ENCODE peak calls at places on chromosomes 2 and 18, in eight cellular contexts. N, S, Y, W, L, G, A and U are unnamed samples.

GRCh38 chr18:44682871-44683221 is 2.2 kb downstream of the SETBP1 start:
- DNase-seq in W (no peak), A (no peak), N (no peak), L (peak; percentile 2), S (no peak), Y (no peak), G (no peak), U (no peak)

GRCh38 chr2:48849770-48850169 is 94.2 kb upstream of the LHCGR start:
- DNase-seq in Y (no peak), W (no peak), A (no peak), L (no peak), G (no peak), S (no peak), N (no peak), U (no peak)

GRCh38 chr18:61992923-61993322 is 100.1 kb upstream of the RNF152 start:
- DNase-seq in Y (no peak), G (peak; percentile 38), W (no peak), N (no peak), L (no peak), A (no peak), S (no peak), U (no peak)

GRCh38 chr18:46211816-46212215 is 107.6 kb downstream of the HAUS1 start:
- DNase-seq in W (no peak), Y (no peak), A (no peak), S (no peak), N (peak; percentile 20), G (no peak), L (no peak), U (peak; percentile 45)

GRCh38 chr2:117794668-117795067 is 19.8 kb upstream of the DDX18 start:
- DNase-seq in L (no peak), A (no peak), S (no peak), W (no peak), G (no peak), N (no peak), Y (no peak), U (no peak)

GRCh38 chr2:215693269-215693998 is 257.6 kb upstream of the FN1 start:
- DNase-seq in A (no peak), N (no peak), W (no peak), Y (no peak), G (peak; percentile 42), L (no peak), S (no peak), U (no peak)

GRCh38 chr2:70935468-70936164 is at the start of gene ATP6V1B1:
- DNase-seq in G (no peak), N (no peak), Y (no peak), L (peak; percentile 12), S (no peak), A (no peak), W (no peak), U (no peak)

GRCh38 chr2:67515538-67515937 is 118.4 kb downstream of the ETAA1 start:
- DNase-seq in L (no peak), G (no peak), N (no peak), W (no peak), Y (no peak), S (no peak), A (no peak), U (no peak)

GRCh38 chr2:223203971-223204370 is 152.0 kb downstream of the KCNE4 start:
- DNase-seq in S (no peak), G (peak; percentile 85), A (no peak), N (no peak), Y (no peak), L (no peak), W (no peak), U (no peak)

GRCh38 chr2:85763132-85763531 is 9.3 kb downstream of the ATOH8 start:
- DNase-seq in Y (no peak), L (no peak), A (no peak), S (no peak), G (no peak), W (no peak), N (no peak), U (no peak)

GRCh38 chr2:41720702-41721344 is 327.0 kb upstream of the PKDCC start:
- DNase-seq in S (no peak), W (no peak), N (no peak), G (no peak), Y (no peak), L (no peak), A (no peak), U (no peak)

GRCh38 chr2:220174826-220175225 is 547.4 kb downstream of the SLC4A3 start:
- DNase-seq in N (no peak), S (no peak), A (no peak), L (no peak), W (no peak), Y (no peak), G (no peak), U (no peak)

GRCh38 chr18:34976899-34977786 is 64.1 kb upstream of the MAPRE2 start:
- DNase-seq in W (peak; percentile 93), A (peak; percentile 40), Y (peak; percentile 22), S (no peak), N (peak; percentile 72), L (peak; percentile 73), G (no peak), U (peak; percentile 58)

GRCh38 chr2:230326453-230327417 is at the start of gene SP140L:
- DNase-seq in N (peak; percentile 77), S (peak; percentile 42), Y (peak; percentile 64), W (peak; percentile 90), L (no peak), G (peak; percentile 66), A (no peak), U (peak; percentile 79)

GRCh38 chr2:212708346-212708745 is 169.7 kb upstream of the ERBB4 start:
- DNase-seq in Y (no peak), G (peak; percentile 52), W (no peak), N (no peak), L (no peak), A (no peak), S (no peak), U (no peak)

GRCh38 chr2:240995041-240995960 is 3.1 kb upstream of the SNED1 start:
- DNase-seq in N (no peak), L (no peak), A (no peak), S (no peak), Y (no peak), W (no peak), G (no peak), U (no peak)

GRCh38 chr18:60826346-60826745 is 453.8 kb upstream of the MC4R start:
- DNase-seq in S (no peak), N (no peak), G (no peak), L (no peak), A (no peak), W (no peak), Y (no peak), U (no peak)

GRCh38 chr2:162072181-162072702 is 1.8 kb downstream of the DPP4 start:
- DNase-seq in W (no peak), A (no peak), G (no peak), N (no peak), S (no peak), L (no peak), Y (no peak), U (no peak)

GRCh38 chr2:121881950-121882349 is 126.5 kb downstream of the TSN start:
- DNase-seq in W (no peak), A (no peak), G (no peak), L (no peak), N (no peak), S (no peak), Y (no peak), U (no peak)

GRCh38 chr2:121044412-121044811 is 240.6 kb downstream of the TFCP2L1 start:
- DNase-seq in N (no peak), L (no peak), G (no peak), Y (no peak), W (no peak), S (no peak), A (no peak), U (no peak)

GRCh38 chr18:2036136-2036535 is 535.2 kb downstream of the METTL4 start:
- DNase-seq in W (no peak), N (no peak), G (no peak), S (no peak), Y (no peak), A (no peak), L (no peak), U (no peak)

GRCh38 chr2:39534095-39534711 is 97.1 kb upstream of the MAP4K3 start:
- DNase-seq in A (no peak), N (no peak), G (no peak), L (no peak), Y (no peak), W (no peak), S (no peak), U (no peak)

GRCh38 chr2:237904806-237905599 is 45.6 kb downstream of the RAMP1 start:
- DNase-seq in S (no peak), N (no peak), A (no peak), W (no peak), G (peak; percentile 8), Y (no peak), L (no peak), U (no peak)